ENCODE peak calls at places on chromosomes 1 and 21, in ten cellular contexts. One of them, this sample, is unnamed.

GRCh38 chr1:11681071-11681771 is at the start of gene MAD2L2:
- DNase-seq in WERI-Rb-1: peak; percentile 89
- DNase-seq in stimulated activated CD4-positive, alpha-beta T cell treated with anti-CD3 and anti-CD28 coated beads, Interleukin-2, amount 100 ng/mL, for 4 hours: peak; percentile 85
- DNase-seq in activated gamma-delta T cell treated with anti-CD3 and anti-CD28 coated beads, Interleukin-2, amount 50 U/mL, for 16 hours: peak; percentile 88
- DNase-seq in epithelial cell of esophagus: peak; percentile 82
- DNase-seq in RWPE1: peak; percentile 89
- DNase-seq in globus pallidus: peak; percentile 85
- DNase-seq in SK-N-DZ: peak; percentile 63
- DNase-seq in astrocyte of the spinal cord: peak; percentile 76
- DNase-seq in progenitor cell of endocrine pancreas: peak; percentile 54
- DNase-seq in this sample: peak; percentile 80

GRCh38 chr21:36554411-36555157 is 74.7 kb upstream of the CLDN14 start:
- DNase-seq in progenitor cell of endocrine pancreas: no peak
- DNase-seq in globus pallidus: no peak
- DNase-seq in activated gamma-delta T cell treated with anti-CD3 and anti-CD28 coated beads, Interleukin-2, amount 50 U/mL, for 16 hours: no peak
- DNase-seq in epithelial cell of esophagus: no peak
- DNase-seq in stimulated activated CD4-positive, alpha-beta T cell treated with anti-CD3 and anti-CD28 coated beads, Interleukin-2, amount 100 ng/mL, for 4 hours: no peak
- DNase-seq in RWPE1: no peak
- DNase-seq in WERI-Rb-1: no peak
- DNase-seq in astrocyte of the spinal cord: no peak
- DNase-seq in SK-N-DZ: no peak
- DNase-seq in this sample: no peak

GRCh38 chr1:205162301-205162700 is 40.5 kb upstream of the RBBP5 start:
- DNase-seq in activated gamma-delta T cell treated with anti-CD3 and anti-CD28 coated beads, Interleukin-2, amount 50 U/mL, for 16 hours: no peak
- DNase-seq in astrocyte of the spinal cord: no peak
- DNase-seq in progenitor cell of endocrine pancreas: no peak
- DNase-seq in epithelial cell of esophagus: no peak
- DNase-seq in globus pallidus: no peak
- DNase-seq in SK-N-DZ: no peak
- DNase-seq in WERI-Rb-1: no peak
- DNase-seq in RWPE1: no peak
- DNase-seq in stimulated activated CD4-positive, alpha-beta T cell treated with anti-CD3 and anti-CD28 coated beads, Interleukin-2, amount 100 ng/mL, for 4 hours: no peak
- DNase-seq in this sample: no peak

GRCh38 chr1:234186037-234186688 is 187.1 kb upstream of the COA6 start:
- DNase-seq in globus pallidus: no peak
- DNase-seq in astrocyte of the spinal cord: peak; percentile 91
- DNase-seq in stimulated activated CD4-positive, alpha-beta T cell treated with anti-CD3 and anti-CD28 coated beads, Interleukin-2, amount 100 ng/mL, for 4 hours: no peak
- DNase-seq in SK-N-DZ: no peak
- DNase-seq in activated gamma-delta T cell treated with anti-CD3 and anti-CD28 coated beads, Interleukin-2, amount 50 U/mL, for 16 hours: no peak
- DNase-seq in RWPE1: peak; percentile 93
- DNase-seq in progenitor cell of endocrine pancreas: no peak
- DNase-seq in WERI-Rb-1: no peak
- DNase-seq in epithelial cell of esophagus: peak; percentile 98
- DNase-seq in this sample: peak; percentile 28

GRCh38 chr21:45580181-45580575 is 37.9 kb upstream of the SLC19A1 start:
- DNase-seq in activated gamma-delta T cell treated with anti-CD3 and anti-CD28 coated beads, Interleukin-2, amount 50 U/mL, for 16 hours: no peak
- DNase-seq in stimulated activated CD4-positive, alpha-beta T cell treated with anti-CD3 and anti-CD28 coated beads, Interleukin-2, amount 100 ng/mL, for 4 hours: no peak
- DNase-seq in progenitor cell of endocrine pancreas: no peak
- DNase-seq in RWPE1: no peak
- DNase-seq in epithelial cell of esophagus: no peak
- DNase-seq in astrocyte of the spinal cord: no peak
- DNase-seq in globus pallidus: no peak
- DNase-seq in SK-N-DZ: no peak
- DNase-seq in WERI-Rb-1: peak; percentile 5
- DNase-seq in this sample: no peak

GRCh38 chr21:39891111-39891510 is 23.9 kb downstream of the PCP4 start:
- DNase-seq in progenitor cell of endocrine pancreas: no peak
- DNase-seq in activated gamma-delta T cell treated with anti-CD3 and anti-CD28 coated beads, Interleukin-2, amount 50 U/mL, for 16 hours: no peak
- DNase-seq in globus pallidus: no peak
- DNase-seq in stimulated activated CD4-positive, alpha-beta T cell treated with anti-CD3 and anti-CD28 coated beads, Interleukin-2, amount 100 ng/mL, for 4 hours: no peak
- DNase-seq in epithelial cell of esophagus: no peak
- DNase-seq in RWPE1: no peak
- DNase-seq in WERI-Rb-1: no peak
- DNase-seq in SK-N-DZ: no peak
- DNase-seq in astrocyte of the spinal cord: no peak
- DNase-seq in this sample: no peak

GRCh38 chr1:29752141-29752540 is 515.8 kb downstream of the PTPRU start:
- DNase-seq in epithelial cell of esophagus: no peak
- DNase-seq in astrocyte of the spinal cord: no peak
- DNase-seq in activated gamma-delta T cell treated with anti-CD3 and anti-CD28 coated beads, Interleukin-2, amount 50 U/mL, for 16 hours: no peak
- DNase-seq in globus pallidus: no peak
- DNase-seq in stimulated activated CD4-positive, alpha-beta T cell treated with anti-CD3 and anti-CD28 coated beads, Interleukin-2, amount 100 ng/mL, for 4 hours: no peak
- DNase-seq in progenitor cell of endocrine pancreas: no peak
- DNase-seq in WERI-Rb-1: peak; percentile 0
- DNase-seq in RWPE1: no peak
- DNase-seq in SK-N-DZ: no peak
- DNase-seq in this sample: no peak

GRCh38 chr1:186950547-186950946 is 121.8 kb downstream of the PLA2G4A start:
- DNase-seq in RWPE1: peak; percentile 61
- DNase-seq in stimulated activated CD4-positive, alpha-beta T cell treated with anti-CD3 and anti-CD28 coated beads, Interleukin-2, amount 100 ng/mL, for 4 hours: no peak
- DNase-seq in SK-N-DZ: no peak
- DNase-seq in WERI-Rb-1: no peak
- DNase-seq in progenitor cell of endocrine pancreas: no peak
- DNase-seq in globus pallidus: no peak
- DNase-seq in astrocyte of the spinal cord: peak; percentile 35
- DNase-seq in activated gamma-delta T cell treated with anti-CD3 and anti-CD28 coated beads, Interleukin-2, amount 50 U/mL, for 16 hours: no peak
- DNase-seq in epithelial cell of esophagus: peak; percentile 87
- DNase-seq in this sample: no peak

GRCh38 chr1:94769551-94769950 is 50.6 kb upstream of the SLC44A3 start:
- DNase-seq in RWPE1: no peak
- DNase-seq in epithelial cell of esophagus: peak; percentile 76
- DNase-seq in globus pallidus: no peak
- DNase-seq in SK-N-DZ: no peak
- DNase-seq in astrocyte of the spinal cord: no peak
- DNase-seq in stimulated activated CD4-positive, alpha-beta T cell treated with anti-CD3 and anti-CD28 coated beads, Interleukin-2, amount 100 ng/mL, for 4 hours: no peak
- DNase-seq in progenitor cell of endocrine pancreas: no peak
- DNase-seq in activated gamma-delta T cell treated with anti-CD3 and anti-CD28 coated beads, Interleukin-2, amount 50 U/mL, for 16 hours: no peak
- DNase-seq in WERI-Rb-1: no peak
- DNase-seq in this sample: no peak

GRCh38 chr1:171712341-171712740 is 29.5 kb downstream of the VAMP4 start:
- DNase-seq in WERI-Rb-1: no peak
- DNase-seq in RWPE1: no peak
- DNase-seq in stimulated activated CD4-positive, alpha-beta T cell treated with anti-CD3 and anti-CD28 coated beads, Interleukin-2, amount 100 ng/mL, for 4 hours: no peak
- DNase-seq in epithelial cell of esophagus: no peak
- DNase-seq in progenitor cell of endocrine pancreas: no peak
- DNase-seq in astrocyte of the spinal cord: no peak
- DNase-seq in globus pallidus: no peak
- DNase-seq in activated gamma-delta T cell treated with anti-CD3 and anti-CD28 coated beads, Interleukin-2, amount 50 U/mL, for 16 hours: no peak
- DNase-seq in SK-N-DZ: no peak
- DNase-seq in this sample: no peak

GRCh38 chr1:208137144-208137682 is 107.0 kb downstream of the PLXNA2 start:
- DNase-seq in stimulated activated CD4-positive, alpha-beta T cell treated with anti-CD3 and anti-CD28 coated beads, Interleukin-2, amount 100 ng/mL, for 4 hours: no peak
- DNase-seq in epithelial cell of esophagus: peak; percentile 29
- DNase-seq in astrocyte of the spinal cord: peak; percentile 66
- DNase-seq in progenitor cell of endocrine pancreas: no peak
- DNase-seq in activated gamma-delta T cell treated with anti-CD3 and anti-CD28 coated beads, Interleukin-2, amount 50 U/mL, for 16 hours: no peak
- DNase-seq in globus pallidus: no peak
- DNase-seq in SK-N-DZ: no peak
- DNase-seq in RWPE1: no peak
- DNase-seq in WERI-Rb-1: no peak
- DNase-seq in this sample: no peak

GRCh38 chr1:36657826-36658225 is 175.1 kb upstream of the CSF3R start:
- DNase-seq in SK-N-DZ: no peak
- DNase-seq in RWPE1: no peak
- DNase-seq in WERI-Rb-1: no peak
- DNase-seq in epithelial cell of esophagus: no peak
- DNase-seq in progenitor cell of endocrine pancreas: no peak
- DNase-seq in activated gamma-delta T cell treated with anti-CD3 and anti-CD28 coated beads, Interleukin-2, amount 50 U/mL, for 16 hours: no peak
- DNase-seq in globus pallidus: peak; percentile 42
- DNase-seq in stimulated activated CD4-positive, alpha-beta T cell treated with anti-CD3 and anti-CD28 coated beads, Interleukin-2, amount 100 ng/mL, for 4 hours: no peak
- DNase-seq in astrocyte of the spinal cord: no peak
- DNase-seq in this sample: no peak

GRCh38 chr1:16171314-16172223 is 15.7 kb upstream of the EPHA2 start:
- DNase-seq in globus pallidus: no peak
- DNase-seq in astrocyte of the spinal cord: no peak
- DNase-seq in epithelial cell of esophagus: no peak
- DNase-seq in stimulated activated CD4-positive, alpha-beta T cell treated with anti-CD3 and anti-CD28 coated beads, Interleukin-2, amount 100 ng/mL, for 4 hours: no peak
- DNase-seq in progenitor cell of endocrine pancreas: no peak
- DNase-seq in SK-N-DZ: no peak
- DNase-seq in activated gamma-delta T cell treated with anti-CD3 and anti-CD28 coated beads, Interleukin-2, amount 50 U/mL, for 16 hours: no peak
- DNase-seq in WERI-Rb-1: no peak
- DNase-seq in RWPE1: no peak
- DNase-seq in this sample: no peak

GRCh38 chr1:168688679-168689657 is 40.0 kb downstream of the DPT start:
- DNase-seq in WERI-Rb-1: no peak
- DNase-seq in SK-N-DZ: no peak
- DNase-seq in progenitor cell of endocrine pancreas: no peak
- DNase-seq in stimulated activated CD4-positive, alpha-beta T cell treated with anti-CD3 and anti-CD28 coated beads, Interleukin-2, amount 100 ng/mL, for 4 hours: no peak
- DNase-seq in RWPE1: no peak
- DNase-seq in activated gamma-delta T cell treated with anti-CD3 and anti-CD28 coated beads, Interleukin-2, amount 50 U/mL, for 16 hours: no peak
- DNase-seq in epithelial cell of esophagus: no peak
- DNase-seq in astrocyte of the spinal cord: no peak
- DNase-seq in globus pallidus: peak; percentile 70
- DNase-seq in this sample: no peak

GRCh38 chr1:96808186-96808585 is 86.6 kb downstream of the PTBP2 start:
- DNase-seq in progenitor cell of endocrine pancreas: no peak
- DNase-seq in globus pallidus: no peak
- DNase-seq in activated gamma-delta T cell treated with anti-CD3 and anti-CD28 coated beads, Interleukin-2, amount 50 U/mL, for 16 hours: no peak
- DNase-seq in epithelial cell of esophagus: no peak
- DNase-seq in astrocyte of the spinal cord: no peak
- DNase-seq in stimulated activated CD4-positive, alpha-beta T cell treated with anti-CD3 and anti-CD28 coated beads, Interleukin-2, amount 100 ng/mL, for 4 hours: no peak
- DNase-seq in RWPE1: no peak
- DNase-seq in SK-N-DZ: no peak
- DNase-seq in WERI-Rb-1: peak; percentile 40
- DNase-seq in this sample: no peak

GRCh38 chr1:20324704-20325406 is 34.2 kb downstream of the VWA5B1 start:
- DNase-seq in globus pallidus: no peak
- DNase-seq in epithelial cell of esophagus: no peak
- DNase-seq in RWPE1: no peak
- DNase-seq in stimulated activated CD4-positive, alpha-beta T cell treated with anti-CD3 and anti-CD28 coated beads, Interleukin-2, amount 100 ng/mL, for 4 hours: no peak
- DNase-seq in activated gamma-delta T cell treated with anti-CD3 and anti-CD28 coated beads, Interleukin-2, amount 50 U/mL, for 16 hours: no peak
- DNase-seq in progenitor cell of endocrine pancreas: no peak
- DNase-seq in astrocyte of the spinal cord: no peak
- DNase-seq in WERI-Rb-1: no peak
- DNase-seq in SK-N-DZ: no peak
- DNase-seq in this sample: no peak

GRCh38 chr21:45386728-45387371 is 18.1 kb upstream of the COL18A1 start:
- DNase-seq in epithelial cell of esophagus: peak; percentile 46
- DNase-seq in SK-N-DZ: no peak
- DNase-seq in RWPE1: no peak
- DNase-seq in stimulated activated CD4-positive, alpha-beta T cell treated with anti-CD3 and anti-CD28 coated beads, Interleukin-2, amount 100 ng/mL, for 4 hours: no peak
- DNase-seq in progenitor cell of endocrine pancreas: no peak
- DNase-seq in activated gamma-delta T cell treated with anti-CD3 and anti-CD28 coated beads, Interleukin-2, amount 50 U/mL, for 16 hours: no peak
- DNase-seq in WERI-Rb-1: no peak
- DNase-seq in globus pallidus: no peak
- DNase-seq in astrocyte of the spinal cord: peak; percentile 94
- DNase-seq in this sample: no peak

GRCh38 chr21:31520506-31521163 is 138.9 kb upstream of the SOD1 start:
- DNase-seq in astrocyte of the spinal cord: peak; percentile 81
- DNase-seq in RWPE1: no peak
- DNase-seq in activated gamma-delta T cell treated with anti-CD3 and anti-CD28 coated beads, Interleukin-2, amount 50 U/mL, for 16 hours: no peak
- DNase-seq in globus pallidus: no peak
- DNase-seq in SK-N-DZ: peak; percentile 29
- DNase-seq in stimulated activated CD4-positive, alpha-beta T cell treated with anti-CD3 and anti-CD28 coated beads, Interleukin-2, amount 100 ng/mL, for 4 hours: no peak
- DNase-seq in WERI-Rb-1: no peak
- DNase-seq in epithelial cell of esophagus: no peak
- DNase-seq in progenitor cell of endocrine pancreas: no peak
- DNase-seq in this sample: peak; percentile 88

GRCh38 chr1:208374391-208374941 is 130.3 kb upstream of the PLXNA2 start:
- DNase-seq in progenitor cell of endocrine pancreas: no peak
- DNase-seq in stimulated activated CD4-positive, alpha-beta T cell treated with anti-CD3 and anti-CD28 coated beads, Interleukin-2, amount 100 ng/mL, for 4 hours: no peak
- DNase-seq in WERI-Rb-1: no peak
- DNase-seq in activated gamma-delta T cell treated with anti-CD3 and anti-CD28 coated beads, Interleukin-2, amount 50 U/mL, for 16 hours: no peak
- DNase-seq in RWPE1: no peak
- DNase-seq in globus pallidus: no peak
- DNase-seq in SK-N-DZ: no peak
- DNase-seq in epithelial cell of esophagus: no peak
- DNase-seq in astrocyte of the spinal cord: peak; percentile 62
- DNase-seq in this sample: no peak

GRCh38 chr1:93029317-93029716 is 49.8 kb upstream of the MTF2 start:
- DNase-seq in activated gamma-delta T cell treated with anti-CD3 and anti-CD28 coated beads, Interleukin-2, amount 50 U/mL, for 16 hours: peak; percentile 6
- DNase-seq in stimulated activated CD4-positive, alpha-beta T cell treated with anti-CD3 and anti-CD28 coated beads, Interleukin-2, amount 100 ng/mL, for 4 hours: no peak
- DNase-seq in astrocyte of the spinal cord: no peak
- DNase-seq in epithelial cell of esophagus: no peak
- DNase-seq in SK-N-DZ: no peak
- DNase-seq in globus pallidus: no peak
- DNase-seq in progenitor cell of endocrine pancreas: no peak
- DNase-seq in WERI-Rb-1: no peak
- DNase-seq in RWPE1: no peak
- DNase-seq in this sample: no peak

GRCh38 chr21:14773777-14774345 is 227.7 kb upstream of the SAMSN1 start:
- DNase-seq in epithelial cell of esophagus: peak; percentile 59
- DNase-seq in stimulated activated CD4-positive, alpha-beta T cell treated with anti-CD3 and anti-CD28 coated beads, Interleukin-2, amount 100 ng/mL, for 4 hours: peak; percentile 40
- DNase-seq in progenitor cell of endocrine pancreas: no peak
- DNase-seq in RWPE1: peak; percentile 23
- DNase-seq in SK-N-DZ: peak; percentile 66
- DNase-seq in activated gamma-delta T cell treated with anti-CD3 and anti-CD28 coated beads, Interleukin-2, amount 50 U/mL, for 16 hours: peak; percentile 12
- DNase-seq in WERI-Rb-1: peak; percentile 76
- DNase-seq in globus pallidus: peak; percentile 32
- DNase-seq in astrocyte of the spinal cord: peak; percentile 19
- DNase-seq in this sample: peak; percentile 14

GRCh38 chr1:51518730-51519047 is 377 bp downstream of the EPS15 start:
- DNase-seq in epithelial cell of esophagus: peak; percentile 80
- DNase-seq in activated gamma-delta T cell treated with anti-CD3 and anti-CD28 coated beads, Interleukin-2, amount 50 U/mL, for 16 hours: peak; percentile 5
- DNase-seq in astrocyte of the spinal cord: no peak
- DNase-seq in WERI-Rb-1: no peak
- DNase-seq in SK-N-DZ: no peak
- DNase-seq in progenitor cell of endocrine pancreas: no peak
- DNase-seq in RWPE1: peak; percentile 58
- DNase-seq in globus pallidus: no peak
- DNase-seq in stimulated activated CD4-positive, alpha-beta T cell treated with anti-CD3 and anti-CD28 coated beads, Interleukin-2, amount 100 ng/mL, for 4 hours: no peak
- DNase-seq in this sample: no peak

GRCh38 chr21:34669149-34669879 is 520 bp downstream of the CLIC6 start:
- DNase-seq in epithelial cell of esophagus: no peak
- DNase-seq in RWPE1: no peak
- DNase-seq in SK-N-DZ: no peak
- DNase-seq in WERI-Rb-1: no peak
- DNase-seq in activated gamma-delta T cell treated with anti-CD3 and anti-CD28 coated beads, Interleukin-2, amount 50 U/mL, for 16 hours: peak; percentile 4
- DNase-seq in stimulated activated CD4-positive, alpha-beta T cell treated with anti-CD3 and anti-CD28 coated beads, Interleukin-2, amount 100 ng/mL, for 4 hours: no peak
- DNase-seq in globus pallidus: no peak
- DNase-seq in progenitor cell of endocrine pancreas: peak; percentile 21
- DNase-seq in astrocyte of the spinal cord: no peak
- DNase-seq in this sample: no peak

GRCh38 chr1:200464784-200465400 is 55.1 kb upstream of the ZNF281 start:
- DNase-seq in globus pallidus: no peak
- DNase-seq in progenitor cell of endocrine pancreas: no peak
- DNase-seq in epithelial cell of esophagus: no peak
- DNase-seq in astrocyte of the spinal cord: no peak
- DNase-seq in RWPE1: no peak
- DNase-seq in WERI-Rb-1: no peak
- DNase-seq in stimulated activated CD4-positive, alpha-beta T cell treated with anti-CD3 and anti-CD28 coated beads, Interleukin-2, amount 100 ng/mL, for 4 hours: no peak
- DNase-seq in SK-N-DZ: peak; percentile 40
- DNase-seq in activated gamma-delta T cell treated with anti-CD3 and anti-CD28 coated beads, Interleukin-2, amount 50 U/mL, for 16 hours: no peak
- DNase-seq in this sample: no peak

GRCh38 chr21:28444131-28444530 is 548.5 kb downstream of the LTN1 start:
- DNase-seq in epithelial cell of esophagus: no peak
- DNase-seq in RWPE1: no peak
- DNase-seq in globus pallidus: no peak
- DNase-seq in SK-N-DZ: no peak
- DNase-seq in WERI-Rb-1: no peak
- DNase-seq in astrocyte of the spinal cord: no peak
- DNase-seq in progenitor cell of endocrine pancreas: no peak
- DNase-seq in stimulated activated CD4-positive, alpha-beta T cell treated with anti-CD3 and anti-CD28 coated beads, Interleukin-2, amount 100 ng/mL, for 4 hours: no peak
- DNase-seq in activated gamma-delta T cell treated with anti-CD3 and anti-CD28 coated beads, Interleukin-2, amount 50 U/mL, for 16 hours: no peak
- DNase-seq in this sample: no peak

GRCh38 chr1:205453466-205453865 is 2.4 kb downstream of the BLACAT1 start:
- DNase-seq in RWPE1: no peak
- DNase-seq in stimulated activated CD4-positive, alpha-beta T cell treated with anti-CD3 and anti-CD28 coated beads, Interleukin-2, amount 100 ng/mL, for 4 hours: no peak
- DNase-seq in globus pallidus: no peak
- DNase-seq in epithelial cell of esophagus: no peak
- DNase-seq in activated gamma-delta T cell treated with anti-CD3 and anti-CD28 coated beads, Interleukin-2, amount 50 U/mL, for 16 hours: no peak
- DNase-seq in WERI-Rb-1: no peak
- DNase-seq in progenitor cell of endocrine pancreas: no peak
- DNase-seq in SK-N-DZ: no peak
- DNase-seq in astrocyte of the spinal cord: no peak
- DNase-seq in this sample: peak; percentile 46

GRCh38 chr1:168348146-168348709 is 67.6 kb downstream of the TBX19 start:
- DNase-seq in progenitor cell of endocrine pancreas: no peak
- DNase-seq in stimulated activated CD4-positive, alpha-beta T cell treated with anti-CD3 and anti-CD28 coated beads, Interleukin-2, amount 100 ng/mL, for 4 hours: no peak
- DNase-seq in activated gamma-delta T cell treated with anti-CD3 and anti-CD28 coated beads, Interleukin-2, amount 50 U/mL, for 16 hours: no peak
- DNase-seq in WERI-Rb-1: no peak
- DNase-seq in SK-N-DZ: no peak
- DNase-seq in epithelial cell of esophagus: no peak
- DNase-seq in astrocyte of the spinal cord: peak; percentile 19
- DNase-seq in globus pallidus: no peak
- DNase-seq in RWPE1: no peak
- DNase-seq in this sample: no peak

GRCh38 chr1:19799877-19800804 is at the start of gene TMCO4:
- DNase-seq in RWPE1: peak; percentile 57
- DNase-seq in activated gamma-delta T cell treated with anti-CD3 and anti-CD28 coated beads, Interleukin-2, amount 50 U/mL, for 16 hours: peak; percentile 14
- DNase-seq in WERI-Rb-1: peak; percentile 41
- DNase-seq in SK-N-DZ: no peak
- DNase-seq in stimulated activated CD4-positive, alpha-beta T cell treated with anti-CD3 and anti-CD28 coated beads, Interleukin-2, amount 100 ng/mL, for 4 hours: peak; percentile 13
- DNase-seq in epithelial cell of esophagus: peak; percentile 45
- DNase-seq in astrocyte of the spinal cord: peak; percentile 93
- DNase-seq in globus pallidus: no peak
- DNase-seq in progenitor cell of endocrine pancreas: peak; percentile 28
- DNase-seq in this sample: peak; percentile 7

This sample was measured in cerebellar cortex.